ENCODE peak calls at places on chromosomes 16 and 17, in five cellular contexts. One of them, this sample, is unnamed.
A peak's percentile ranks its signal among the peaks of the same experiment; 100 is the strongest.

GRCh38 chr16:30482366-30482765 is 9.8 kb downstream of the ITGAL start:
- DNase-seq in CD8-positive, alpha-beta T cell: no peak
- DNase-seq in breast epithelium: no peak
- DNase-seq in body of pancreas: no peak
- DNase-seq in right atrium auricular region: no peak
- DNase-seq in this sample: no peak

GRCh38 chr16:25922438-25922837 is 230.7 kb downstream of the HS3ST4 start:
- DNase-seq in CD8-positive, alpha-beta T cell: no peak
- DNase-seq in breast epithelium: no peak
- DNase-seq in body of pancreas: no peak
- DNase-seq in right atrium auricular region: no peak
- DNase-seq in this sample: no peak

GRCh38 chr17:72380737-72381136 is 259.9 kb downstream of the SOX9 start:
- DNase-seq in CD8-positive, alpha-beta T cell: no peak
- DNase-seq in breast epithelium: no peak
- DNase-seq in body of pancreas: no peak
- DNase-seq in right atrium auricular region: no peak
- DNase-seq in this sample: no peak

GRCh38 chr17:78915872-78916632 is 9.1 kb downstream of the TIMP2 start:
- DNase-seq in CD8-positive, alpha-beta T cell: no peak
- DNase-seq in breast epithelium: no peak
- DNase-seq in body of pancreas: peak; percentile 66
- DNase-seq in right atrium auricular region: peak; percentile 78
- DNase-seq in this sample: no peak

GRCh38 chr17:4968166-4968915 is 724 bp upstream of the SPAG7 start:
- DNase-seq in CD8-positive, alpha-beta T cell: no peak
- DNase-seq in breast epithelium: no peak
- DNase-seq in body of pancreas: no peak
- DNase-seq in right atrium auricular region: no peak
- DNase-seq in this sample: peak; percentile 34

GRCh38 chr16:4371481-4372314 is at the start of gene VASN:
- DNase-seq in CD8-positive, alpha-beta T cell: peak; percentile 84
- DNase-seq in breast epithelium: peak; percentile 72
- DNase-seq in body of pancreas: peak; percentile 80
- DNase-seq in right atrium auricular region: peak; percentile 89
- DNase-seq in this sample: peak; percentile 87

GRCh38 chr16:30183961-30184429 is 593 bp downstream of the CORO1A start:
- DNase-seq in CD8-positive, alpha-beta T cell: peak; percentile 93
- DNase-seq in breast epithelium: no peak
- DNase-seq in body of pancreas: peak; percentile 41
- DNase-seq in right atrium auricular region: no peak
- DNase-seq in this sample: no peak

GRCh38 chr16:47299587-47299986 is 155.8 kb upstream of the NETO2 start:
- DNase-seq in CD8-positive, alpha-beta T cell: no peak
- DNase-seq in breast epithelium: no peak
- DNase-seq in body of pancreas: no peak
- DNase-seq in right atrium auricular region: no peak
- DNase-seq in this sample: no peak

GRCh38 chr16:54099627-54100026 is 187.0 kb downstream of the IRX3 start:
- DNase-seq in CD8-positive, alpha-beta T cell: no peak
- DNase-seq in breast epithelium: no peak
- DNase-seq in body of pancreas: peak; percentile 76
- DNase-seq in right atrium auricular region: no peak
- DNase-seq in this sample: no peak

GRCh38 chr16:57578521-57579360 is 36.3 kb downstream of the ADGRG5 start:
- DNase-seq in CD8-positive, alpha-beta T cell: no peak
- DNase-seq in breast epithelium: no peak
- DNase-seq in body of pancreas: no peak
- DNase-seq in right atrium auricular region: peak; percentile 23
- DNase-seq in this sample: no peak

GRCh38 chr17:7477392-7478275 is 1.8 kb downstream of the ZBTB4 start:
- DNase-seq in CD8-positive, alpha-beta T cell: no peak
- DNase-seq in breast epithelium: peak; percentile 73
- DNase-seq in body of pancreas: peak; percentile 69
- DNase-seq in right atrium auricular region: peak; percentile 73
- DNase-seq in this sample: peak; percentile 70

GRCh38 chr16:361872-362701 is 8.3 kb downstream of the MRPL28 start:
- DNase-seq in CD8-positive, alpha-beta T cell: peak; percentile 85
- DNase-seq in breast epithelium: peak; percentile 78
- DNase-seq in body of pancreas: peak; percentile 84
- DNase-seq in right atrium auricular region: no peak
- DNase-seq in this sample: peak; percentile 85

GRCh38 chr17:32488177-32488542 is 1.4 kb downstream of the CDK5R1 start:
- DNase-seq in CD8-positive, alpha-beta T cell: no peak
- DNase-seq in breast epithelium: no peak
- DNase-seq in body of pancreas: no peak
- DNase-seq in right atrium auricular region: no peak
- DNase-seq in this sample: no peak

GRCh38 chr17:48639982-48640857 is 14.1 kb upstream of the HOXB9 start:
- DNase-seq in CD8-positive, alpha-beta T cell: no peak
- DNase-seq in breast epithelium: no peak
- DNase-seq in body of pancreas: no peak
- DNase-seq in right atrium auricular region: no peak
- DNase-seq in this sample: no peak

GRCh38 chr17:81837641-81838040 is 2.8 kb upstream of the PPP1R27 start:
- DNase-seq in CD8-positive, alpha-beta T cell: no peak
- DNase-seq in breast epithelium: no peak
- DNase-seq in body of pancreas: no peak
- DNase-seq in right atrium auricular region: no peak
- DNase-seq in this sample: no peak

GRCh38 chr16:86214326-86215232 is 295.7 kb upstream of the FOXF1 start:
- DNase-seq in CD8-positive, alpha-beta T cell: no peak
- DNase-seq in breast epithelium: peak; percentile 30
- DNase-seq in body of pancreas: peak; percentile 19
- DNase-seq in right atrium auricular region: no peak
- DNase-seq in this sample: no peak

GRCh38 chr16:86510465-86511261 is at the start of gene FOXF1:
- DNase-seq in CD8-positive, alpha-beta T cell: no peak
- DNase-seq in breast epithelium: no peak
- DNase-seq in body of pancreas: peak; percentile 13
- DNase-seq in right atrium auricular region: no peak
- DNase-seq in this sample: peak; percentile 61

GRCh38 chr16:55842369-55843104 is 9.6 kb upstream of the CES1 start:
- DNase-seq in CD8-positive, alpha-beta T cell: no peak
- DNase-seq in breast epithelium: no peak
- DNase-seq in body of pancreas: peak; percentile 31
- DNase-seq in right atrium auricular region: no peak
- DNase-seq in this sample: peak; percentile 69

GRCh38 chr16:30395992-30396560 is 856 bp downstream of the ZNF48 start:
- DNase-seq in CD8-positive, alpha-beta T cell: no peak
- DNase-seq in breast epithelium: no peak
- DNase-seq in body of pancreas: no peak
- DNase-seq in right atrium auricular region: no peak
- DNase-seq in this sample: no peak

GRCh38 chr17:47262586-47262985 is 9.0 kb downstream of the ITGB3 start:
- DNase-seq in CD8-positive, alpha-beta T cell: no peak
- DNase-seq in breast epithelium: no peak
- DNase-seq in body of pancreas: no peak
- DNase-seq in right atrium auricular region: no peak
- DNase-seq in this sample: no peak

GRCh38 chr17:82397449-82398335 is 20.5 kb upstream of the HEXD start:
- DNase-seq in CD8-positive, alpha-beta T cell: no peak
- DNase-seq in breast epithelium: no peak
- DNase-seq in body of pancreas: no peak
- DNase-seq in right atrium auricular region: no peak
- DNase-seq in this sample: peak; percentile 44

GRCh38 chr17:81889602-81890001 is 1.8 kb downstream of the ALYREF start:
- DNase-seq in CD8-positive, alpha-beta T cell: no peak
- DNase-seq in breast epithelium: no peak
- DNase-seq in body of pancreas: no peak
- DNase-seq in right atrium auricular region: no peak
- DNase-seq in this sample: no peak

GRCh38 chr16:8853150-8853549 is 15.7 kb downstream of the CARHSP1 start:
- DNase-seq in CD8-positive, alpha-beta T cell: no peak
- DNase-seq in breast epithelium: no peak
- DNase-seq in body of pancreas: no peak
- DNase-seq in right atrium auricular region: no peak
- DNase-seq in this sample: no peak

GRCh38 chr17:30263552-30264333 is 28.0 kb downstream of the BLMH start:
- DNase-seq in CD8-positive, alpha-beta T cell: no peak
- DNase-seq in breast epithelium: no peak
- DNase-seq in body of pancreas: peak; percentile 61
- DNase-seq in right atrium auricular region: no peak
- DNase-seq in this sample: peak; percentile 90

GRCh38 chr17:68704897-68705296 is 103.7 kb upstream of the FAM20A start:
- DNase-seq in CD8-positive, alpha-beta T cell: no peak
- DNase-seq in breast epithelium: no peak
- DNase-seq in body of pancreas: peak; percentile 49
- DNase-seq in right atrium auricular region: no peak
- DNase-seq in this sample: peak; percentile 85

GRCh38 chr16:35569413-35569812 is 2110.0 kb downstream of the TP53TG3F start:
- DNase-seq in CD8-positive, alpha-beta T cell: no peak
- DNase-seq in breast epithelium: no peak
- DNase-seq in body of pancreas: no peak
- DNase-seq in right atrium auricular region: no peak
- DNase-seq in this sample: no peak

GRCh38 chr16:728131-728889 is 1.4 kb downstream of the HAGHL start:
- DNase-seq in CD8-positive, alpha-beta T cell: peak; percentile 78
- DNase-seq in breast epithelium: no peak
- DNase-seq in body of pancreas: peak; percentile 66
- DNase-seq in right atrium auricular region: no peak
- DNase-seq in this sample: peak; percentile 64

GRCh38 chr17:77142689-77143088 is 1.9 kb downstream of the SEC14L1 start:
- DNase-seq in CD8-positive, alpha-beta T cell: no peak
- DNase-seq in breast epithelium: no peak
- DNase-seq in body of pancreas: no peak
- DNase-seq in right atrium auricular region: no peak
- DNase-seq in this sample: no peak

GRCh38 chr17:77140878-77141767 is at the start of gene SEC14L1:
- DNase-seq in CD8-positive, alpha-beta T cell: peak; percentile 62
- DNase-seq in breast epithelium: no peak
- DNase-seq in body of pancreas: peak; percentile 46
- DNase-seq in right atrium auricular region: peak; percentile 75
- DNase-seq in this sample: peak; percentile 33

GRCh38 chr17:77143306-77143705 is 2.5 kb downstream of the SEC14L1 start:
- DNase-seq in CD8-positive, alpha-beta T cell: no peak
- DNase-seq in breast epithelium: no peak
- DNase-seq in body of pancreas: no peak
- DNase-seq in right atrium auricular region: no peak
- DNase-seq in this sample: no peak

GRCh38 chr17:77140166-77140877 is 447 bp upstream of the SEC14L1 start:
- DNase-seq in CD8-positive, alpha-beta T cell: peak; percentile 100
- DNase-seq in breast epithelium: peak; percentile 99
- DNase-seq in body of pancreas: peak; percentile 99
- DNase-seq in right atrium auricular region: peak; percentile 99
- DNase-seq in this sample: peak; percentile 99

GRCh38 chr17:77141846-77142449 is 1.2 kb downstream of the SEC14L1 start:
- DNase-seq in CD8-positive, alpha-beta T cell: no peak
- DNase-seq in breast epithelium: no peak
- DNase-seq in body of pancreas: no peak
- DNase-seq in right atrium auricular region: no peak
- DNase-seq in this sample: no peak
- H3K4me1 ChIP-seq in CD8-positive, alpha-beta T cell: peaks cover 31% of the 10 kb centered on the region
- H3K4me1 ChIP-seq in breast epithelium: peaks cover 4% of the 10 kb centered on the region
- H3K4me1 ChIP-seq in body of pancreas: peaks cover 53% of the 10 kb centered on the region
- H3K4me1 ChIP-seq in right atrium auricular region: no peaks in the 10 kb centered on the region
- H3K4me1 ChIP-seq in this sample: peaks cover 23% of the 10 kb centered on the region

GRCh38 chr16:85126383-85126730 is 14.1 kb upstream of the CIBAR2 start:
- DNase-seq in CD8-positive, alpha-beta T cell: no peak
- DNase-seq in breast epithelium: no peak
- DNase-seq in body of pancreas: peak; percentile 17
- DNase-seq in right atrium auricular region: no peak
- DNase-seq in this sample: no peak
- H3K4me3 ChIP-seq in CD8-positive, alpha-beta T cell: no peak overlapping the region
- H3K4me3 ChIP-seq in breast epithelium: no peak overlapping the region
- H3K4me3 ChIP-seq in body of pancreas: no peak overlapping the region
- H3K4me3 ChIP-seq in right atrium auricular region: no peak overlapping the region
- H3K4me3 ChIP-seq in this sample: no peak overlapping the region

DNA sequence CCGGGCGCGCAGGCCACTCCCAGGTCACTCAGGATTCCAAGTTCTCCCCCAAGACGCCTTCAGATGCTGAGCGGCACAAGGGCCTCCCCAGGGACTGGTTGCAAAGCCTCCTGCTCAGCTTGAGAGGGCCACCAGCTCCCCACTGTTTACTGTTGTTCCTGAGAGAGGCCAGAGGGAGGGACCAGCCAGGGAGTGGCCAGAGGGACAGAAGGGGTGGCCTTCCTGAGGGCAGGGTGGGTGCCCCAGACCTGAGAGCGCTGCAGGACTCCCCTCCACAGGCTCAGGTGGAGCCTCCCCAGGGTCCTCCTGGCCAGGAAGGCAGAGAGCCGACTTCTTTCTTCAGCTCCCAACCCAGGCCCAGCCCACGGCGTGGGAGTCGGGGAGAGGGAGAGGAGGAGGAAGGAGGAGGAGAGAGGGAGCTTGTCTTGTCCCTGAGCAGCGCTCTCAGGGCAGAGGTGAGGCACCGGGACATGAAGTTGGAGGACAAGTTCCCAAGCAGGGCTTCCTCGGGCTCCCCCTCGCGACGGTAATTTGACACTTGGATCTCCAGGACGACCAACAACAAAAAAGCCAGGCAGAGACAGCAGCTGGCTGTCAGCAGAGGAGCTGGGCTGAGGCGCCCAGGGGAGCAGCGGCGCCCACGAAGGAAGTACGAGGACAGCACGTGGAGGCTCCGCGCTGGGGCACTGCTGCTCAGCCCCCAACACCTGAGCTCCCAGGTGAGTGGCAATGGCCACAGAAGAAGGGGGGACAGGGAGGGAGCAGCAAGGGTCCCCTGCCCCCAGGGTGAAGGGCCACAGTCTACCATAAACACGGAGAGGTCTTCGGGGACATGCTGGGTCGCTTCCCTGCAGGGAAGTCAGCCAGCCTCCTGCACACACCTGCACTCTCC is 496 bp downstream of the SMIM5 start:
- DNase-seq in CD8-positive, alpha-beta T cell: peak; percentile 61
- DNase-seq in breast epithelium: peak; percentile 97
- DNase-seq in body of pancreas: peak; percentile 95
- DNase-seq in right atrium auricular region: peak; percentile 95
- DNase-seq in this sample: peak; percentile 89
- H3K27ac ChIP-seq in CD8-positive, alpha-beta T cell: no peak overlapping the region
- H3K27ac ChIP-seq in breast epithelium: peak overlapping the region; percentile 93
- H3K27ac ChIP-seq in body of pancreas: peak overlapping the region; percentile 70
- H3K27ac ChIP-seq in right atrium auricular region: peak overlapping the region; percentile 94
- H3K27ac ChIP-seq in this sample: peak overlapping the region; percentile 71

DNA sequence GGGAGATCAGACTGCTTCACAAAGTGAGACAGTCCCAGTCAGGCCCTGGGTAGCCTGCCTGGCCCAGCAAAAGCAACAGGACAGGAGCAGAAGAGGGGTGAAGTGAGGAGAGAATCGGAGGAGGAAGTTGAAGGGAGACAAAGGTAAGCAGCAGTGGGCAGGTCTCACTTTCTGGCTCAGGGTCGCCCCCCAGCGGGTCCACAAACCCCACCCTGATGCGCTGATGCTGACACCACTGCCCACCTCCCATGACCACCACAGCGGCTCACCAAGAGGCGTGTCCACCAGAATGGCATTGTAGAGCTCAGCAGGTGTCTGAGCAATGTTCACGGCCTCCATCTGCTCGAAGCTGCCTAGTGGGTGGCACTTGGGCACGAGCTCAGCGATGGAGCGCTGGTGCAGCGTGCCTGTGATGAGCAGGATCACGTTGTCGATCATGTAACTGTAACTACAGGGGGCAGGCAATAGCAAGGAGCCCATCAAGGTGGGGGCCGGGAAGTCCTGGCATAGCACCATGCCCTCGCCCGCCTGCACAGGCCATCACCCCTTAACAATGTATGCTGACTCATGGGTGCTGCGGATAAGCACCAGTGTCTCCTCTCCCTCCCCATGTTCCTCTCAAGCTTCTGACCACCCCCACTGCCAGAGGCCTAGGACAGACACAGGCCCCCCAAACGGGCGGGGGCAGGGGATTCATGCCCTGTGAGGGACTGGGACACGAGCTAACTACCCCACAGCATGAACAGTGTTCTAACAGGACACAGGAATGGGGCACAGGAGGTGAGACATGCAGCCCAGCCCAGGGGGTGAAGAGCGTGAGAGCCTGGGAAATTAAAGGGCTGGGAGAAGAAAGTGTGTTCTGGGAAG is 13.6 kb downstream of the HSD11B2 start:
- DNase-seq in CD8-positive, alpha-beta T cell: no peak
- DNase-seq in breast epithelium: no peak
- DNase-seq in body of pancreas: no peak
- DNase-seq in right atrium auricular region: no peak
- DNase-seq in this sample: no peak
- H3K4me1 ChIP-seq in CD8-positive, alpha-beta T cell: no peaks in the 10 kb centered on the region
- H3K4me1 ChIP-seq in breast epithelium: peaks cover 50% of the 10 kb centered on the region
- H3K4me1 ChIP-seq in body of pancreas: peaks cover 73% of the 10 kb centered on the region
- H3K4me1 ChIP-seq in right atrium auricular region: no peaks in the 10 kb centered on the region
- H3K4me1 ChIP-seq in this sample: peaks cover 10% of the 10 kb centered on the region